ENCODE peak calls at places on chromosomes 11 and 22, in four cellular contexts. One of them, this sample, is unnamed.

GRCh38 chr11:77212314-77213007 is 84.4 kb downstream of the MYO7A start:
- DNase-seq in pancreas: no peak
- DNase-seq in body of pancreas: no peak
- DNase-seq in left ventricle myocardium inferior: no peak
- DNase-seq in this sample: no peak

GRCh38 chr11:27300974-27301373 is 62.0 kb downstream of the CCDC34 start:
- DNase-seq in pancreas: no peak
- DNase-seq in body of pancreas: no peak
- DNase-seq in left ventricle myocardium inferior: no peak
- DNase-seq in this sample: no peak

GRCh38 chr11:78008174-78008573 is 13.7 kb upstream of the INTS4 start:
- DNase-seq in pancreas: no peak
- DNase-seq in body of pancreas: no peak
- DNase-seq in left ventricle myocardium inferior: no peak
- DNase-seq in this sample: no peak

GRCh38 chr11:117426297-117426685 is 98.6 kb downstream of the CEP164 start:
- DNase-seq in pancreas: peak; percentile 93
- DNase-seq in body of pancreas: peak; percentile 64
- DNase-seq in left ventricle myocardium inferior: peak; percentile 60
- DNase-seq in this sample: peak; percentile 61

GRCh38 chr11:15118431-15118830 is 3.7 kb downstream of the INSC start:
- DNase-seq in pancreas: no peak
- DNase-seq in body of pancreas: no peak
- DNase-seq in left ventricle myocardium inferior: no peak
- DNase-seq in this sample: no peak

GRCh38 chr11:117022526-117022925 is 75.7 kb downstream of the SIK3 start:
- DNase-seq in pancreas: no peak
- DNase-seq in body of pancreas: no peak
- DNase-seq in left ventricle myocardium inferior: no peak
- DNase-seq in this sample: no peak

GRCh38 chr11:64113462-64113780 is 52.5 kb downstream of the MACROD1 start:
- DNase-seq in pancreas: no peak
- DNase-seq in body of pancreas: no peak
- DNase-seq in left ventricle myocardium inferior: no peak
- DNase-seq in this sample: no peak

GRCh38 chr11:122306776-122307479 is 190.9 kb upstream of the BLID start:
- DNase-seq in pancreas: no peak
- DNase-seq in body of pancreas: no peak
- DNase-seq in left ventricle myocardium inferior: no peak
- DNase-seq in this sample: no peak

GRCh38 chr11:130476200-130476921 is 27.9 kb downstream of the ADAMTS15 start:
- DNase-seq in pancreas: no peak
- DNase-seq in body of pancreas: no peak
- DNase-seq in left ventricle myocardium inferior: peak; percentile 50
- DNase-seq in this sample: no peak

GRCh38 chr11:124751741-124752470 is at the start of gene VSIG2:
- DNase-seq in pancreas: no peak
- DNase-seq in body of pancreas: no peak
- DNase-seq in left ventricle myocardium inferior: no peak
- DNase-seq in this sample: no peak

GRCh38 chr22:46649176-46650077 is 29.2 kb downstream of the GRAMD4 start:
- DNase-seq in pancreas: no peak
- DNase-seq in body of pancreas: no peak
- DNase-seq in left ventricle myocardium inferior: peak; percentile 63
- DNase-seq in this sample: no peak

GRCh38 chr22:26550498-26551033 is 38.3 kb upstream of the TFIP11 start:
- DNase-seq in pancreas: no peak
- DNase-seq in body of pancreas: peak; percentile 75
- DNase-seq in left ventricle myocardium inferior: peak; percentile 74
- DNase-seq in this sample: no peak

GRCh38 chr11:20226936-20227335 is 66.7 kb upstream of the DBX1 start:
- DNase-seq in pancreas: no peak
- DNase-seq in body of pancreas: no peak
- DNase-seq in left ventricle myocardium inferior: no peak
- DNase-seq in this sample: no peak

GRCh38 chr11:34274712-34275398 is 83.0 kb downstream of the ABTB2 start:
- DNase-seq in pancreas: no peak
- DNase-seq in body of pancreas: peak; percentile 90
- DNase-seq in left ventricle myocardium inferior: peak; percentile 83
- DNase-seq in this sample: no peak

GRCh38 chr11:67301951-67302516 is 1.3 kb upstream of the SSH3 start:
- DNase-seq in pancreas: peak; percentile 70
- DNase-seq in body of pancreas: peak; percentile 75
- DNase-seq in left ventricle myocardium inferior: peak; percentile 64
- DNase-seq in this sample: no peak

GRCh38 chr11:62806611-62807121 is 1.4 kb upstream of the NXF1 start:
- DNase-seq in pancreas: no peak
- DNase-seq in body of pancreas: peak; percentile 27
- DNase-seq in left ventricle myocardium inferior: no peak
- DNase-seq in this sample: no peak

GRCh38 chr11:62805991-62806441 is 776 bp upstream of the NXF1 start:
- DNase-seq in pancreas: no peak
- DNase-seq in body of pancreas: no peak
- DNase-seq in left ventricle myocardium inferior: no peak
- DNase-seq in this sample: no peak

GRCh38 chr11:62805044-62805892 is at the start of gene NXF1:
- DNase-seq in pancreas: peak; percentile 100
- DNase-seq in body of pancreas: peak; percentile 97
- DNase-seq in left ventricle myocardium inferior: peak; percentile 95
- DNase-seq in this sample: peak; percentile 92

GRCh38 chr11:62801071-62801470 is 4.2 kb downstream of the NXF1 start:
- DNase-seq in pancreas: no peak
- DNase-seq in body of pancreas: no peak
- DNase-seq in left ventricle myocardium inferior: no peak
- DNase-seq in this sample: no peak

GRCh38 chr11:62804310-62805043 is 763 bp downstream of the NXF1 start:
- DNase-seq in pancreas: no peak
- DNase-seq in body of pancreas: no peak
- DNase-seq in left ventricle myocardium inferior: no peak
- DNase-seq in this sample: no peak
- TF ChIP-seq CTCF in pancreas: no peak
- TF ChIP-seq CTCF in body of pancreas: no peak
- TF ChIP-seq CTCF in left ventricle myocardium inferior: no peak
- TF ChIP-seq CTCF in this sample: no peak

DNA sequence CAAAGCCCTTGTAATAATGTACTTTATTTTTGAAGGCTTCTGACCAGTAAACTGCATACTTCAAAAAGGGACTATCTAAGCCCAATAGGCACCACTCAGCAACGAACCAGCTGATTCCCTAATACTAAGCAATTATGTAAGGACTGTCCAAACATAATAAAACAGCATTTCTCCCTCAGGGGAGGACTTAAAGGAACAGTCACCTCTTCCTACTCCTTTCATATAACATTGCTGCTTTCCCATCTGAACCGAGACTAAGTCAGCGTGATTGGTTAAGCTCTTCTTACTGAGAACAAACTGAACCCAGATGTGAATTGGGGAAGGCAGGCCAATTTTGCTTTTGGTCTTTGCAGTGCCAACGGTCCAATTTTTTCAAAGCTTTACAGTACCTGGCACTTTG is 420.0 kb downstream of the METTL15 start:
- DNase-seq in pancreas: no peak
- DNase-seq in body of pancreas: no peak
- DNase-seq in left ventricle myocardium inferior: no peak
- DNase-seq in this sample: no peak
- H3K4me3 ChIP-seq in pancreas: no peak overlapping the region
- H3K4me3 ChIP-seq in body of pancreas: no peak overlapping the region
- H3K4me3 ChIP-seq in left ventricle myocardium inferior: no peak overlapping the region
- H3K4me3 ChIP-seq in this sample: no peak overlapping the region

DNA sequence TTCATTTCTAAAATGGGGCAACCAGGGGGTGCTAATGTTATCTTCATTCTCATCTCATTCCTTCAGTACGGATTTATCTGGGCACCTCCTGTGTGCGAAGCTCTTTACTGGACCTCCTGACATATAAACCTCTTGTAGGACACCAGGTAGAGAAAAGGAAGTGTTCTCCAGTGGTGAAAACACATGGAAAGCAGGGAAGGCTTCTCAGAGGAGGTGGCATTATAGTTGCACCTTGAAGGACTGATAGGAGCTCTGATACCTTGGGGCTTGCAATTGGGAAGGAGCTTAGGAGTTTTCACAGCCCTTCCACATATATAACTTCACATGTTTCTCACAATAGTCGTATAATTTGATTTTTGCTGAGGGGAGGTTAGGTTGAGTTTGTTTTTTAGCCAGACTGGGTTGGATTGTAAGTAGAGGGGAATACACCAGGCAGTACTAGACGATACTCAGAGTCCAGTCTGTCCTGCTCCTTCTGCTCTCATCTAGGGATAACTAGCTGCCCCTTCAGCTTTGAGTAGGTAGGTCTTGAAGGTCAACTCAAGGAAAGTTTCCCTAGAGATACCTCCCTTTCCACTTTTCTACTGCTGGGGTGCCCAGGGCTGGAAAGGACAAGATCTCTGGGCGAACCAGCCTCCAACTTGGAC is 34.0 kb upstream of the ALX4 start:
- DNase-seq in pancreas: no peak
- DNase-seq in body of pancreas: no peak
- DNase-seq in left ventricle myocardium inferior: no peak
- DNase-seq in this sample: no peak
- H3K27me3 ChIP-seq in pancreas: no peaks in the 10 kb centered on the region
- H3K27me3 ChIP-seq in body of pancreas: no peaks in the 10 kb centered on the region
- H3K27me3 ChIP-seq in left ventricle myocardium inferior: peaks cover 34% of the 10 kb centered on the region
- H3K27me3 ChIP-seq in this sample: no peaks in the 10 kb centered on the region

GRCh38 chr11:94932503-94932902 is 40.9 kb downstream of the CWC15 start:
- DNase-seq in pancreas: no peak
- DNase-seq in body of pancreas: no peak
- DNase-seq in left ventricle myocardium inferior: no peak
- DNase-seq in this sample: no peak

GRCh38 chr11:94934362-94934761 is 39.0 kb downstream of the CWC15 start:
- DNase-seq in pancreas: no peak
- DNase-seq in body of pancreas: no peak
- DNase-seq in left ventricle myocardium inferior: no peak
- DNase-seq in this sample: no peak

GRCh38 chr11:94934836-94935235 is 38.5 kb downstream of the CWC15 start:
- DNase-seq in pancreas: no peak
- DNase-seq in body of pancreas: no peak
- DNase-seq in left ventricle myocardium inferior: no peak
- DNase-seq in this sample: no peak

GRCh38 chr11:94938399-94939055 is 34.8 kb downstream of the CWC15 start:
- DNase-seq in pancreas: no peak
- DNase-seq in body of pancreas: peak; percentile 55
- DNase-seq in left ventricle myocardium inferior: peak; percentile 82
- DNase-seq in this sample: no peak

DNA sequence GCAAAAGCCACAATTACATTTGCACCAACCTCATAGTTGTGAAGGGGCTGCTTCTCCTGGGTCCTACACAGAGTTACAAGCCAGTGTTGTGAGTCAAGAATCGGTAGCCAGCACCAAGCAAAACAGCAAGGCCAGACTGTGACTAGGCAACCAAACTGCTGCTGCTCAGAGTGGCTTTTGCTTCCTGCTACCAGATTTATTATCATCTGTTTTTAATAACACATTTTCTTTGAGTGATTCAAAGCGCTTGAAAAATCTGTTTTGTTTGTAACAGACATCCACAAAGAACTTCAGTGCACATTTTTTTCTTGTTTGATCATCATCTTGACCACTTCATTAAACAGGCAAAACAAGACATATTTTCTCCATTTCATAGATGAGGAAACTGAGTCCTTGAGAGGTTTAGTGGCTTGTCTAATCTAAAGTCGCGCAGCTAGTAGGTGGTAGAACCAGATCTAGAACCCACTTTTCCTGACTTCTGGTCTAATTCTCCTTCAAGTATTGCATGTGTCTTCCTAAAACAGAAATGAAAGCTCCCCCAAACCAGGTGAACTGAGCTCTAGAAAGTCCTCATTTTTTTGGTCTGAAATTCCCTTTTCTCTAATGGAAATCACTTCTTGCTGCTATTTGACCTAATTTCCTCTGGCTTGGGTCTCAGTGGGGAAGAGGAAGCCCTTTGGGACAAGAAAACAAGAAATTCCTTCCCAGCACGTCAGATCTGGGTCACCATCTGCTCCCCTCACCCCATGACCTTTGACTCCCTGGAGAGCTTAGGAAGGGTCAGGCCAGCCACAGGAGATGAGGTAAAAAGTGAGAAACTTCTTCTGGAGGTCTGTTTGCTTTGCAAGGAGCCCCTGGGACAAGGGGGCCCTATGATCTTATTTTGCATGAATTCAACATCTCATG is 39.9 kb downstream of the CWC15 start:
- DNase-seq in pancreas: no peak
- DNase-seq in body of pancreas: no peak
- DNase-seq in left ventricle myocardium inferior: peak; percentile 46
- DNase-seq in this sample: no peak
- TF ChIP-seq CTCF in pancreas: no peak
- TF ChIP-seq CTCF in body of pancreas: no peak
- TF ChIP-seq CTCF in left ventricle myocardium inferior: no peak
- TF ChIP-seq CTCF in this sample: no peak

GRCh38 chr22:39418696-39419095 is 19.1 kb downstream of the TAB1 start:
- DNase-seq in pancreas: no peak
- DNase-seq in body of pancreas: no peak
- DNase-seq in left ventricle myocardium inferior: no peak
- DNase-seq in this sample: no peak
- H3K4me3 ChIP-seq in pancreas: no peak overlapping the region
- H3K4me3 ChIP-seq in body of pancreas: no peak overlapping the region
- H3K4me3 ChIP-seq in left ventricle myocardium inferior: no peak overlapping the region
- H3K4me3 ChIP-seq in this sample: no peak overlapping the region

DNA sequence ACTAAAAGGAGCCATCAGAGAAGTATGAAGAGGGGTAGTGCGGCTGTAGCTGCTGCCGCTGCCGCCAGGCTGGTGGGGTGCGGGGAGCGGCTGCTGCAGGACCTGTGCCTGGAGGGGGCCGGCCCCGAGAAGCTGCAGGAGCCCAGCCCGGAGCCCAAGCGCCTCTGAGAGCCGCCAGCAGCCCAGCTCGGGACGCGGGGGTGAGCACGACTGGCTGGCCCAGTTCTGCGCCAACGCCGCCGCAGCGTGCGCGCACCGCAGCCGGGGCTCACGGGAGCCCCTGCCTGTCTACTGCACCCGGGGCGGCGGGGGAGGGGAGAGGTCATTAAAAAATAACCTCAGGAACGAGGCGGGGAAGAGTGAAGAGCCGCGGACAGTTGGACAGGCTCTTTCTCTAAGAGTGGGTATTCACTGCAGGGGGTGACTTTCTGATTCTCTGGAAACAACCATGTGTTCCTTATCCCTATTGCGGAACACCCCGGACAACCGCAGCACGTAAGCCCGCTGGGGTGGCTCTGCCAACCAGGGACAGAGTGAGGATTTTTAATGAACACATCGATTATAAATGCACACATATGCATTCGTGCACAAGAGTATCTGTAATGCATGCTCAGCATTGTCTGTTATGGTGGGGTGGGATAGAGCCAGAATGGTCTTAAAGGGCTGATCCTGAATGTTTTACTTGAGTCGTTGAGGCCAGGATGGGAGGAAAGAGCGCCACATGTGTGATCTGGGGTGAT is 459 bp downstream of the GAS2 start:
- DNase-seq in pancreas: peak; percentile 85
- DNase-seq in body of pancreas: peak; percentile 78
- DNase-seq in left ventricle myocardium inferior: peak; percentile 60
- DNase-seq in this sample: no peak
- H3K27me3 ChIP-seq in pancreas: no peaks in the 10 kb centered on the region
- H3K27me3 ChIP-seq in body of pancreas: no peaks in the 10 kb centered on the region
- H3K27me3 ChIP-seq in left ventricle myocardium inferior: peaks cover 10% of the 10 kb centered on the region
- H3K27me3 ChIP-seq in this sample: peaks cover 18% of the 10 kb centered on the region

This sample was measured in CD8-positive, alpha-beta T cell.